ENCODE peak calls at places on chromosomes 1 and 21, in six cellular contexts. H, W, I, A, O and F are unnamed samples.

GRCh38 chr1:175822575-175822974 is 79.2 kb upstream of the TNR start:
- DNase-seq in W (no peak), O (no peak), A (no peak), I (no peak), H (no peak), F (no peak)

GRCh38 chr1:95309031-95309459 is 75.0 kb downstream of the RWDD3 start:
- DNase-seq in H (no peak), I (peak), O (no peak), W (no peak), A (peak), F (no peak)

GRCh38 chr1:204075116-204075636 is 2.3 kb downstream of the SOX13 start:
- DNase-seq in A (peak), H (no peak), W (peak), O (no peak), I (no peak), F (no peak)

GRCh38 chr1:171636141-171636540 is 14.1 kb downstream of the MYOCOS start:
- DNase-seq in W (no peak), I (no peak), O (no peak), A (no peak), H (no peak), F (no peak)

GRCh38 chr1:168328965-168329364 is 48.3 kb downstream of the TBX19 start:
- DNase-seq in I (no peak), O (no peak), A (no peak), H (no peak), W (no peak), F (no peak)

GRCh38 chr1:91693542-91693941 is 192.4 kb downstream of the TGFBR3 start:
- DNase-seq in O (no peak), H (no peak), I (no peak), W (no peak), A (no peak), F (no peak)

GRCh38 chr1:201214886-201215285 is 24.3 kb downstream of the IGFN1 start:
- DNase-seq in O (no peak), H (no peak), W (no peak), I (no peak), A (no peak), F (no peak)

GRCh38 chr21:33064623-33064996 is 5.3 kb upstream of the OLIG1 start:
- DNase-seq in O (no peak), A (no peak), W (no peak), I (no peak), H (peak), F (no peak)

GRCh38 chr1:96968582-96969378 is 247.2 kb downstream of the PTBP2 start:
- DNase-seq in I (no peak), A (no peak), O (no peak), W (no peak), H (no peak), F (no peak)

GRCh38 chr1:2522230-2522629 is 4.2 kb downstream of the PANK4 start:
- DNase-seq in W (no peak), A (no peak), I (no peak), H (no peak), O (no peak), F (no peak)

GRCh38 chr21:42637602-42638041 is 15.8 kb upstream of the PDE9A start:
- DNase-seq in O (no peak), W (no peak), H (no peak), A (no peak), I (no peak), F (peak)

GRCh38 chr1:117166076-117166475 is 44.5 kb upstream of the TRIM45 start:
- DNase-seq in H (no peak), W (no peak), I (no peak), A (no peak), O (no peak), F (no peak)

GRCh38 chr1:176741181-176741580 is 278.2 kb downstream of the PAPPA2 start:
- DNase-seq in A (no peak), O (no peak), I (no peak), W (no peak), H (no peak), F (no peak)

GRCh38 chr1:241532173-241532553 is at the start of gene KMO:
- DNase-seq in A (no peak), H (peak), O (no peak), W (no peak), I (no peak), F (no peak)

GRCh38 chr1:181010789-181011188 is 11.9 kb downstream of the STX6 start:
- DNase-seq in O (no peak), A (no peak), H (no peak), W (no peak), I (no peak), F (no peak)

GRCh38 chr1:82086739-82087138 is 286.0 kb downstream of the ADGRL2 start:
- DNase-seq in I (no peak), O (no peak), W (no peak), H (no peak), A (no peak), F (no peak)

GRCh38 chr1:53367503-53368313 is 39.8 kb upstream of the LRP8 start:
- DNase-seq in A (no peak), O (peak), H (no peak), I (no peak), W (peak), F (no peak)

GRCh38 chr21:45235488-45235887 is 52.2 kb downstream of the POFUT2 start:
- DNase-seq in O (no peak), A (no peak), I (no peak), H (no peak), W (no peak), F (no peak)

GRCh38 chr1:73943270-73943669 is 254.7 kb downstream of the LRRIQ3 start:
- DNase-seq in A (no peak), I (no peak), H (no peak), W (no peak), O (no peak), F (no peak)

GRCh38 chr1:168261390-168261789 is 19.3 kb upstream of the TBX19 start:
- DNase-seq in I (no peak), H (peak), O (no peak), A (no peak), W (no peak), F (no peak)

GRCh38 chr1:9912264-9912936 is 2.3 kb upstream of the CTNNBIP1 start:
- DNase-seq in O (no peak), H (no peak), W (peak), I (no peak), A (peak), F (no peak)

GRCh38 chr1:153364766-153365678 is 7.4 kb downstream of the S100A9 start:
- DNase-seq in I (peak), A (no peak), W (no peak), H (no peak), O (no peak), F (no peak)

GRCh38 chr1:157269656-157270375 is 131.6 kb upstream of the ETV3 start:
- DNase-seq in A (no peak), W (no peak), I (no peak), O (no peak), H (no peak), F (no peak)

GRCh38 chr21:44425307-44425894 is 29.9 kb upstream of the LRRC3 start:
- DNase-seq in I (no peak), H (no peak), A (no peak), W (no peak), O (peak), F (peak)

GRCh38 chr1:100455478-100456072 is 82.4 kb upstream of the GPR88 start:
- DNase-seq in W (no peak), I (no peak), A (no peak), H (peak), O (no peak), F (no peak)

GRCh38 chr1:44784094-44785026 is 3.6 kb downstream of the BEST4 start:
- DNase-seq in H (no peak), O (no peak), A (peak), I (no peak), W (peak), F (peak)

GRCh38 chr1:85258536-85259117 is 835 bp downstream of the C1orf52 start:
- DNase-seq in W (no peak), H (peak), I (no peak), O (no peak), A (no peak), F (no peak)

GRCh38 chr1:151492120-151492519 is 19.1 kb upstream of the CGN start:
- DNase-seq in I (no peak), W (no peak), H (no peak), A (no peak), O (no peak), F (no peak)

GRCh38 chr1:9721606-9722377 is 70.3 kb downstream of the PIK3CD start:
- DNase-seq in W (peak), A (peak), H (peak), I (no peak), O (no peak), F (no peak)

GRCh38 chr1:160400284-160400645 is at the start of gene VANGL2:
- DNase-seq in O (peak), W (peak), A (no peak), H (no peak), I (peak), F (peak)

GRCh38 chr1:17599301-17600300 is 60.1 kb downstream of the ARHGEF10L start:
- DNase-seq in I (no peak), H (no peak), O (no peak), A (no peak), W (peak), F (peak)

GRCh38 chr1:162678439-162678838 is 46.2 kb downstream of the DDR2 start:
- DNase-seq in A (peak), I (peak), W (no peak), O (no peak), H (peak), F (no peak)

GRCh38 chr1:154730251-154730650 is 122.3 kb upstream of the ADAR start:
- DNase-seq in A (no peak), O (no peak), W (no peak), I (no peak), H (peak), F (no peak)

GRCh38 chr1:26372039-26372438 is 511 bp downstream of the ZNF683 start:
- DNase-seq in I (no peak), W (no peak), H (no peak), O (no peak), A (no peak), F (no peak)

GRCh38 chr1:95990033-95990432 is 731.6 kb upstream of the PTBP2 start:
- DNase-seq in W (no peak), H (no peak), I (no peak), A (no peak), O (no peak), F (no peak)

GRCh38 chr1:177307771-177308170 is 137.0 kb downstream of the BRINP2 start:
- DNase-seq in I (no peak), A (no peak), O (no peak), H (no peak), W (no peak), F (no peak)

GRCh38 chr1:116340506-116341240 is 32.4 kb upstream of the ATP1A1 start:
- DNase-seq in A (no peak), O (no peak), I (no peak), H (no peak), W (no peak), F (no peak)

GRCh38 chr1:30029677-30030076 is 693.7 kb downstream of the MATN1 start:
- DNase-seq in W (no peak), O (no peak), I (no peak), A (no peak), H (no peak), F (no peak)

GRCh38 chr1:30024411-30025195 is 698.8 kb downstream of the MATN1 start:
- DNase-seq in O (peak), I (no peak), A (no peak), H (no peak), W (no peak), F (no peak)

GRCh38 chr1:30028939-30029338 is 694.4 kb downstream of the MATN1 start:
- DNase-seq in W (no peak), H (no peak), A (no peak), I (no peak), O (no peak), F (no peak)

GRCh38 chr1:30028283-30028682 is 695.1 kb downstream of the MATN1 start:
- DNase-seq in W (no peak), I (no peak), H (no peak), O (no peak), A (no peak), F (no peak)

DNA sequence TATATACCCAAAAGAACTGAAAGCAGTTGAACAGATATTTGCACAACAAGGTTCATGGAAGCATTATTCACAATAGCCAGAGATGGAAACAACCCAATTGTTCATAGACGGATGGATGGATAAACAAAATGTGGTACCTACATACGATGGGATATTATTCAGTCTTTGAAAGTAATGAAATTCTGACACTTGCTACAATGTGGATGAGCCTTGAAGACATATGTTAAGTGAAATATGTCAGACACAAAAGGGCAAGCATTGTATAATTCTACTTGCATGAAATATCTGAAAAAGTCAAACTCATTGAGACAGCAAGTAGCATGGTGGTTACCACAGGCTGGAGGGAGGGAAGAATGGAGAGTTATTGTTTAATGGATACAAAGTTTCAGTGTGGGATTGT is 696.1 kb downstream of the MATN1 start:
- DNase-seq in H (no peak), O (no peak), W (no peak), I (no peak), A (no peak), F (no peak)
- TF ChIP-seq POLR2AphosphoS5 in H (no peak), O (no peak), W (no peak), I (no peak), A (no peak), F (no peak)

GRCh38 chr1:12228979-12229378 is 851 bp upstream of the VPS13D start:
- DNase-seq in A (no peak), I (no peak), O (no peak), W (no peak), H (no peak), F (no peak)

GRCh38 chr1:12230549-12231275 is 882 bp downstream of the VPS13D start:
- DNase-seq in W (peak), O (peak), H (peak), I (peak), A (peak), F (peak)

GRCh38 chr1:12231276-12231595 is 1.4 kb downstream of the VPS13D start:
- DNase-seq in W (no peak), H (no peak), A (no peak), I (no peak), O (no peak), F (no peak)

GRCh38 chr1:12229386-12229834 is 420 bp upstream of the VPS13D start:
- DNase-seq in W (no peak), I (no peak), A (no peak), H (no peak), O (no peak), F (no peak)

GRCh38 chr1:12229835-12230548 is at the start of gene VPS13D:
- DNase-seq in A (peak), H (peak), O (peak), W (peak), I (peak), F (peak)
- TF ChIP-seq POLR2AphosphoS5 in A (no peak), H (peak), O (peak), W (peak), I (no peak), F (peak)

GRCh38 chr1:63973005-63973419 is 199.2 kb downstream of the ROR1 start:
- DNase-seq in A (no peak), O (no peak), W (no peak), H (no peak), I (no peak), F (no peak)
- TF ChIP-seq POLR2AphosphoS5 in A (no peak), O (no peak), W (no peak), H (no peak), I (no peak), F (no peak)

GRCh38 chr21:35198982-35199732 is 150.1 kb upstream of the RUNX1 start:
- DNase-seq in W (no peak), O (no peak), A (no peak), I (no peak), H (no peak), F (peak)
- TF ChIP-seq POLR2AphosphoS5 in W (no peak), O (no peak), A (no peak), I (no peak), H (no peak), F (no peak)

GRCh38 chr1:164700683-164701082 is 141.7 kb downstream of the PBX1 start:
- DNase-seq in O (no peak), W (no peak), H (no peak), A (no peak), I (no peak), F (no peak)

GRCh38 chr1:164699815-164700491 is 141.0 kb downstream of the PBX1 start:
- DNase-seq in W (peak), A (no peak), I (no peak), O (no peak), H (no peak), F (no peak)

GRCh38 chr1:164702664-164703063 is 143.7 kb downstream of the PBX1 start:
- DNase-seq in I (no peak), O (no peak), H (no peak), W (no peak), A (no peak), F (no peak)

GRCh38 chr1:164702216-164702615 is 143.2 kb downstream of the PBX1 start:
- DNase-seq in I (no peak), H (no peak), O (no peak), W (no peak), A (no peak), F (no peak)

DNA sequence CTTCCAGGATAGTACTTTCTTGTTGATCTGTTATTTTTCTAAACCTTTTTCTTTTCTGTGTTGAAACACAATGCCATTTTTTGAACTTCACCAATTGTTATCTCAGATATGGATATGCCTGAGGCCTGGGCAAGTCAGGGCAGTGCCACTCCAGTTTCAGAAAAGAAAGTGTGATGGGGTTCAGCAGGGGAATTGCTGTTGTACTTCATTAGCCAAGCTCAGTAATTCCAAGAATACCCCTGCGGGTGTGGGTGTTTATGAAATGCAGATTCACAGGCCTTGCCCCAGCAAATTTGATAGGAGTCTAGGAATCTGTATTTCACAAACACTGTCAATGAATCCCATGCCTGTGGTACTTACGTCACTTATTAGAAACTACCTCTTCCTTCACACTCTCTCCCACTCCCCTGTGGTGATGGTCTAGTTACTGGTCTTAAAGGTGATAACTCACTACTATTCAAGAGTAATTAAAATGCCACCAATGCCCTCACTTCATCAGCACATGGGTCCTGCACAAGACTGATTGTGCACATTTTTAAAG is 142.3 kb downstream of the PBX1 start:
- DNase-seq in O (no peak), H (no peak), W (no peak), I (no peak), A (no peak), F (no peak)
- TF ChIP-seq POLR2AphosphoS5 in O (no peak), H (no peak), W (no peak), I (no peak), A (no peak), F (no peak)